ENCODE peak calls at places on chromosomes 1 and 21, in six cellular contexts. Z, J, F, D, W and S are unnamed samples.

GRCh38 chr1:43565600-43566360 is 35.1 kb downstream of the PTPRF start:
- DNase-seq in F (peak; percentile 67), J (peak; percentile 18), D (peak; percentile 27), Z (peak; percentile 68), W (no peak), S (no peak)

GRCh38 chr1:94806451-94806861 is 13.7 kb upstream of the SLC44A3 start:
- DNase-seq in W (peak; percentile 72), F (no peak), J (no peak), Z (no peak), D (no peak), S (no peak)

GRCh38 chr1:197303463-197303862 is 35.4 kb downstream of the CRB1 start:
- DNase-seq in D (no peak), W (no peak), Z (no peak), F (no peak), J (no peak), S (no peak)

GRCh38 chr1:210499956-210500355 is 171.3 kb downstream of the HHAT start:
- DNase-seq in Z (no peak), D (no peak), F (no peak), J (no peak), W (no peak), S (no peak)

GRCh38 chr1:235075121-235075954 is 53.3 kb downstream of the TOMM20 start:
- DNase-seq in Z (no peak), D (peak; percentile 54), W (no peak), J (peak; percentile 92), F (peak; percentile 81), S (peak; percentile 84)

GRCh38 chr1:209807509-209807908 is 1.6 kb upstream of the IRF6 start:
- DNase-seq in J (no peak), W (no peak), F (no peak), Z (no peak), D (no peak), S (no peak)

GRCh38 chr1:19645544-19646252 is 1.6 kb downstream of the NBL1 start:
- DNase-seq in F (no peak), J (no peak), W (no peak), D (no peak), Z (no peak), S (no peak)

GRCh38 chr1:165644064-165644735 is 13.2 kb downstream of the MGST3 start:
- DNase-seq in J (no peak), D (no peak), Z (no peak), F (no peak), W (no peak), S (no peak)

GRCh38 chr1:80882552-80882951 is 918.2 kb upstream of the ADGRL2 start:
- DNase-seq in W (no peak), Z (no peak), F (no peak), D (no peak), J (peak; percentile 59), S (peak; percentile 77)

GRCh38 chr21:35395728-35396127 is 346.6 kb upstream of the RUNX1 start:
- DNase-seq in W (no peak), D (no peak), Z (no peak), J (no peak), F (no peak), S (no peak)

GRCh38 chr21:25895565-25896205 is 160.9 kb downstream of the GABPA start:
- DNase-seq in J (no peak), W (no peak), Z (no peak), D (no peak), F (no peak), S (peak; percentile 63)

GRCh38 chr21:44494956-44495355 is 39.6 kb downstream of the LRRC3 start:
- DNase-seq in Z (no peak), F (no peak), D (no peak), W (no peak), J (no peak), S (no peak)

GRCh38 chr21:42650441-42651421 is 2.7 kb upstream of the PDE9A start:
- DNase-seq in W (no peak), Z (no peak), F (no peak), J (no peak), D (no peak), S (no peak)

GRCh38 chr1:230907472-230908205 is 39.3 kb upstream of the C1orf198 start:
- DNase-seq in J (no peak), D (no peak), Z (no peak), W (peak; percentile 19), F (no peak), S (no peak)

GRCh38 chr1:156876281-156876680 is 15.6 kb downstream of the NTRK1 start:
- DNase-seq in Z (no peak), F (no peak), W (no peak), J (no peak), D (no peak), S (no peak)

DNA sequence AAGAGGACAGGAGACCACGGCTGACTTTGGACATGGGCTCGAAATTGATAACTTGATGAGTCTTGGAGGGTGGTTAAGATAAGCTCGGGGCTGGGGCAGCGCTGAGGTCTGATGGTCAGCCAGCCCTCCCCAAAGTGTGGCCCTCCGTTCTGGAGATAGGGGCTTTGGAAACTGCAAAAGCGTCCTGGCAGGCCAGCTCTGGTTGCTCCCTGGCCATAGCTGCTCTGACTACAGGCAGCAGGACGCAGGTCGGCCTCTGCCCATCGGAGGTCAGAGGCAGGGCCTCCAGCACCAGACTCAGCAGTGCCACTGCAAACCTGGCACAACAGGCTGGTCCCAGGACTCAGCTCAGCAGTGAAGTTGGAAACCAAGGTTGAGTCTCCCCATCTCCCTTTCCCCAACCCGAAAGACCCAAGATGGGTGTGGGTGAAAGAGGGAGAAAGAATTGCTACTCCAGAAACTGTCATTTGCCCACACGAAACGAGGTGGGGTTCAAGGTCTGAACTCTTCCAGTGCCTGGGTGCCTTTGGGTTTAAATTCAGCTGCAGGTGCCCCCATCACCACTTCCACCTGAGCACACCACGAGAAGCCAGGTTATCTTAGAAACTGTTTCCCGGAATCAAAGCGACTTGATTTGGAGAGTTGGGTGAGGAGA is 4.8 kb downstream of the SIM2 start:
- DNase-seq in F (no peak), D (no peak), Z (no peak), J (no peak), W (no peak), S (no peak)
- H3K27me3 ChIP-seq in F (peaks cover 100% of the 10 kb centered on the region), D (peaks cover 56% of the 10 kb centered on the region), Z (peaks cover 91% of the 10 kb centered on the region), J (peaks cover 95% of the 10 kb centered on the region), W (no peaks in the 10 kb centered on the region), S (peaks cover 98% of the 10 kb centered on the region)

GRCh38 chr1:92333668-92334067 is 34.8 kb downstream of the RPAP2 start:
- DNase-seq in F (no peak), Z (no peak), D (no peak), W (no peak), J (no peak), S (no peak)
- H3K27me3 ChIP-seq in F (no peaks in the 10 kb centered on the region), Z (no peaks in the 10 kb centered on the region), D (no peaks in the 10 kb centered on the region), W (no peaks in the 10 kb centered on the region), J (no peaks in the 10 kb centered on the region), S (no peaks in the 10 kb centered on the region)

DNA sequence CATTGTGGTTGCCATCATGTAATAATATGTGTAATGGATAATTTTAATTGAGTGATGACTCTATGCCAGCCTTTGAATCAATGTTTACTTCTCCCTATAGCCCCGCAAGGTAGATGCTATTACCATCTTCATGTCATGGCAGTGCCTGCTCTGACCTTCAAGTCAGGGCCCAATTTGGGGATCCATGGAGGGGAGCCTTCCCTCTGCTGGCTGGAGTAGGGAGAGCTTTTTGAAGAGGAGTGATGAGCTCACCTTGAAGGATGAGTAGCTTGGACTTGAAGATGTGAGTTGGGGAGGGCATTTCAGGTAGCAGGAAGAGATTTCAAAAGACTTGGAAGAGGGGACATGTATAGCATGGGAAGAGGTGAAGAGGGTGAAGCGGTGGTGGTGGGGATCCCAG is 189.2 kb downstream of the FOXD2 start:
- DNase-seq in F (no peak), W (no peak), Z (no peak), J (no peak), D (no peak), S (no peak)
- H3K27me3 ChIP-seq in F (peaks cover 2% of the 10 kb centered on the region), W (no peaks in the 10 kb centered on the region), Z (no peaks in the 10 kb centered on the region), J (no peaks in the 10 kb centered on the region), D (no peaks in the 10 kb centered on the region), S (no peaks in the 10 kb centered on the region)

GRCh38 chr1:87763498-87763897 is 434.8 kb downstream of the LMO4 start:
- DNase-seq in F (no peak), W (no peak), Z (no peak), J (no peak), D (no peak), S (no peak)

GRCh38 chr1:87765686-87766085 is 437.0 kb downstream of the LMO4 start:
- DNase-seq in J (no peak), D (no peak), Z (no peak), W (no peak), F (no peak), S (no peak)

DNA sequence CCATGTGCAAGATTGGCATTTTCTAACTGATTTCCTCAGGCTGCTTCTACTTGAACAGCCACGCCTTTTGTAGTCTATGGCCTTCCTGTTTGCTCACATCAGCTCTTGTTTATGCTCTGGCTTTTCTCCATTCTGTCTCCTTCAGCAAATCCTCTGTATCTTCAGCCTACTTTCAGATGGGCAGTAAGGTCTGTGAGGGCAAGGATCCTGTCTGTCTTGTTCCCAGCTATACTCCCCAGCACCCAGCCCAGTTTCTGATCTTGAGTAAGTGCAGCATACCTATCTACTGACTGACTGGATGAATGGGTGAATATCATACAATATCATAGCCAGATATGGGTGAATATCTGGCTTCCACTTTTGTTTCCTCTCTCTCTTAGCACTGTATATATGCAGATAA is 438.1 kb downstream of the LMO4 start:
- DNase-seq in D (no peak), W (no peak), F (no peak), J (no peak), Z (no peak), S (peak; percentile 28)
- H3K27me3 ChIP-seq in D (no peaks in the 10 kb centered on the region), W (no peaks in the 10 kb centered on the region), F (no peaks in the 10 kb centered on the region), J (no peaks in the 10 kb centered on the region), Z (no peaks in the 10 kb centered on the region), S (no peaks in the 10 kb centered on the region)

DNA sequence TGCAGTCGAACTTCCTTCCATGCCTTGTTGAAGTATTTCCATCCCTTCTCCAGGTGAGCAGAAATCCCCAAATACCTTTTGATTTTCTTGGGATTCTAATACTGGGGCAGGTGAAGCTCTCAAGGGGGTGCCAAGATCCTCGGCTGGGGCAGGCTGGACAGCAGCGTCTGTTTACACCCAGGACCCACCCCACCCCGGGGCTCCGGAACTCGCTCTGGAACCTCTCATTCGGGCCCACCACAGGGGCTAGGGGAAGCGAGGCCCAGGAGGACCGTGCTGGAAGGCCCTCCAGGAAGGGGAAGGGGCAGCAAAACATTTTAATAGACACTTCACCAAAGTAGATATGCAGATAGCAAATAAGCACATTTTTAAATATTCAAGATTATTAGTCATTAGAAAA is 161.9 kb upstream of the GORAB start:
- DNase-seq in J (no peak), Z (no peak), D (no peak), W (no peak), F (no peak), S (no peak)
- H3K27me3 ChIP-seq in J (no peaks in the 10 kb centered on the region), Z (no peaks in the 10 kb centered on the region), D (no peaks in the 10 kb centered on the region), W (no peaks in the 10 kb centered on the region), F (no peaks in the 10 kb centered on the region), S (no peaks in the 10 kb centered on the region)

DNA sequence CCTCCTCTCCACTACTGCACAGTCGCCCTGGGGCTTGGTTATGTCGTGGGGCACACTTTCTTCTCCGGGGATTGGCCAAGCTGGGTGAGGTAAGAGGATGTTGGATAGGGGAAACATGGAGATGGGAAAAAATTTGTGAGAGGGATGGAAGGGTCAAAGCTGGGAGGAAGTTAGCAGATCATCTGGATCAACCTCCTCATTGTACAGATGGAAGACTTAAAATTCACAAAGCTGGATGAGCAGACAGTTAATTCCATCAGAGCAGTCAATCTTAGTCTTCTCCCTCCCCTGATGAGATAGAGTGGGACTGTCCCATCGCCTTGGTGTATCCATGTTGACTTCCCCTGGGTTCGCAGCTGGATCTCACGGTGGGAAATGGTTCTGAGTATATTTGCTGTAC is 69.6 kb upstream of the CNTN2 start:
- DNase-seq in Z (no peak), W (no peak), F (no peak), J (no peak), D (no peak), S (no peak)
- H3K27me3 ChIP-seq in Z (no peaks in the 10 kb centered on the region), W (no peaks in the 10 kb centered on the region), F (peaks cover 8% of the 10 kb centered on the region), J (no peaks in the 10 kb centered on the region), D (no peaks in the 10 kb centered on the region), S (no peaks in the 10 kb centered on the region)